ENCODE peak calls at places on chromosomes 3 and 15, in five cellular contexts. B is H9, V is neuronal stem cell, M is mesenchymal stem cell, E is H1. W is an unnamed sample.
A peak's percentile ranks its signal among the peaks of the same experiment; 100 is the strongest.

GRCh38 chr3:18351823-18352744 is 73.1 kb downstream of the SATB1 start:
- DNase-seq in B (no peak), V (no peak), M (no peak), E (no peak), W (no peak)

GRCh38 chr15:85869124-85869523 is 74.4 kb upstream of the KLHL25 start:
- DNase-seq in B (no peak), V (no peak), M (no peak), E (no peak), W (no peak)

GRCh38 chr15:101250931-101251829 is 668 bp downstream of the CHSY1 start:
- DNase-seq in B (no peak), V (no peak), M (peak; percentile 49), E (no peak), W (peak; percentile 54)

GRCh38 chr3:141147657-141148056 is 84.0 kb upstream of the PXYLP1 start:
- DNase-seq in B (no peak), V (no peak), M (no peak), E (peak; percentile 45), W (peak; percentile 73)

GRCh38 chr3:48232734-48233133 is 8.2 kb upstream of the ZNF589 start:
- DNase-seq in B (peak; percentile 89), V (peak; percentile 51), M (peak; percentile 61), E (peak; percentile 72), W (peak; percentile 67)

GRCh38 chr15:59104602-59104911 is 389 bp upstream of the CCNB2 start:
- DNase-seq in B (no peak), V (no peak), M (no peak), E (no peak), W (no peak)

GRCh38 chr3:126745760-126746394 is 41.8 kb downstream of the CHCHD6 start:
- DNase-seq in B (no peak), V (no peak), M (no peak), E (no peak), W (no peak)

GRCh38 chr3:13825317-13825590 is 54.6 kb downstream of the WNT7A start:
- DNase-seq in B (no peak), V (no peak), M (no peak), E (no peak), W (peak; percentile 99)

GRCh38 chr3:64351713-64352595 is 126.7 kb upstream of the PRICKLE2 start:
- DNase-seq in B (no peak), V (no peak), M (peak; percentile 46), E (no peak), W (peak; percentile 21)

GRCh38 chr3:79983063-79983561 is 215.3 kb upstream of the ROBO1 start:
- DNase-seq in B (no peak), V (no peak), M (no peak), E (no peak), W (no peak)

GRCh38 chr15:66789029-66790025 is 87.3 kb downstream of the SMAD6 start:
- DNase-seq in B (peak; percentile 76), V (no peak), M (peak; percentile 83), E (no peak), W (peak; percentile 24)

GRCh38 chr15:42194502-42194901 is 13.6 kb downstream of the VPS39 start:
- DNase-seq in B (no peak), V (no peak), M (peak; percentile 85), E (no peak), W (peak; percentile 88)

GRCh38 chr15:99115300-99116215 is 10.7 kb downstream of the SYNM start:
- DNase-seq in B (no peak), V (no peak), M (no peak), E (no peak), W (no peak)

GRCh38 chr3:119937229-119937628 is 155.3 kb downstream of the NR1I2 start:
- DNase-seq in B (no peak), V (no peak), M (peak; percentile 20), E (no peak), W (no peak)

GRCh38 chr15:81038975-81039607 is 38.4 kb downstream of the TLNRD1 start:
- DNase-seq in B (no peak), V (no peak), M (no peak), E (no peak), W (no peak)

GRCh38 chr3:44045476-44046275 is 196.0 kb upstream of the TOPAZ1 start:
- DNase-seq in B (no peak), V (no peak), M (no peak), E (no peak), W (peak; percentile 48)

GRCh38 chr3:113890256-113890900 is 51.8 kb downstream of the GRAMD1C start:
- DNase-seq in B (peak; percentile 64), V (no peak), M (no peak), E (peak; percentile 49), W (peak; percentile 28)

GRCh38 chr3:160092760-160093159 is 104.1 kb downstream of the IL12A start:
- DNase-seq in B (no peak), V (no peak), M (no peak), E (no peak), W (no peak)
- H2BK12ac ChIP-seq in B (no peak overlapping the region), V (no peak overlapping the region), M (no peak overlapping the region), E (no peak overlapping the region), W (no peak overlapping the region)

GRCh38 chr15:63388511-63388910 is 6.9 kb upstream of the CA12 start:
- DNase-seq in B (no peak), V (no peak), M (no peak), E (no peak), W (no peak)

GRCh38 chr15:63389902-63390301 is 8.3 kb upstream of the CA12 start:
- DNase-seq in B (no peak), V (no peak), M (no peak), E (no peak), W (no peak)

GRCh38 chr15:63385911-63386531 is 4.4 kb upstream of the CA12 start:
- DNase-seq in B (no peak), V (no peak), M (no peak), E (no peak), W (no peak)

GRCh38 chr15:63390689-63391088 is 9.0 kb upstream of the CA12 start:
- DNase-seq in B (no peak), V (no peak), M (no peak), E (no peak), W (no peak)

DNA sequence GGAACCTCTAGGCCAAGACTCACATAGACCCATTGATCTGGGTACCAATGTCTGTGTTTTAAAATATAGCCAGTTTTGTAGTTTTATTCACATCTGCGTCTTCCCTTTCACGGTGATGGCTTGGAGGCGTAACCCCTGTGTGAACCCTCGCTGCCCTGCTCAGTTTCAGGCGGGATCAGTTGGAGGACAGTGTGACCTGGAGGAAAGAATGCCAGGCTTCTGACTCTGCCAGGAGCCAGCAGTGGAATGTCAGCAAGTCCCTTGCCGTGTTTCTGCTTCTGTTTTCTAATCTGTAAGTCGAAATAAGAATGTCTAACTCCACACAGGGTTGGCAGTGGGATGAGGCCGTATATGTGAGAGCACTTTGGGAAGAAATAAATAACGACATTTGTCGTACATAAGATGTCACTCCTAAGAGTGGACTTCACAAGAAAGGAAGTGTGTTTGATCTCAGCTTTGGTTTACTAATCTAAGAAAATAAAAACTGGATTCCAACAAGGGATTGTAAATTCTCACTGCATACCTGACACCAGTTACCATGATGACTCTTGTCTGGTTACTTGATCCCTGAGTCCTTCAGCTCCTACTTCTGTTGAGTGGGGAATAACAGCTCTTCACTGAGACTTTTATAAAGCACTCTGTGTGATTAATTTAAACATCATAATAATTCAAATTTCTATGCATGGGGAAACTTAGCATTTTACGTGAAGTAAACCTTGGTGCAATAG is 6.3 kb upstream of the CA12 start:
- DNase-seq in B (no peak), V (no peak), M (no peak), E (no peak), W (no peak)
- H4K8ac ChIP-seq in B (no peak overlapping the region), V (no peak overlapping the region), M (no peak overlapping the region), E (no peak overlapping the region), W (no peak overlapping the region)

GRCh38 chr15:35442734-35443133 is 103.2 kb downstream of the DPH6 start:
- DNase-seq in B (no peak), V (no peak), M (no peak), E (no peak), W (no peak)

GRCh38 chr15:35436422-35436821 is 109.5 kb downstream of the DPH6 start:
- DNase-seq in B (no peak), V (no peak), M (no peak), E (no peak), W (no peak)

GRCh38 chr15:35440265-35440664 is 105.7 kb downstream of the DPH6 start:
- DNase-seq in B (no peak), V (no peak), M (no peak), E (no peak), W (no peak)

GRCh38 chr15:35439291-35439690 is 106.7 kb downstream of the DPH6 start:
- DNase-seq in B (no peak), V (no peak), M (peak; percentile 70), E (no peak), W (no peak)

DNA sequence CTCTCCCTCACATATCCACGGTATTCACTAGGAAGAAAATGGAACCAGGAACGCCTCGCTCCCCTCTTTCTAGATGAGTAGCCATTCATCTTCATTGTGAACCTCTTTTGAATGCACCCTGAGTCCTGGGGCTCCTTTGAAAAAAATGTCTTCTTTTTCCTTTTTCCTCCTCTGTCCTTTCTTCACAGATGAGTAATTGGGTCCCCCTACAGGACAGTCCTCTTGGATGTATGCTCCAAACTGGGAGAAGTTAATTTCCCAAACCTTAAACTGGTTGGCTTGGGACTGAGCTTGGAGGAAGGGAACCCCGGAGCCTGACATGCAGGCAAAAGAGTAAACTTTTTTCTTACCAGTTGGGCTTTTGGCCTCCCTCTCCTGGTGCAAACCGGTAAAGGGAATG is 108.8 kb downstream of the DPH6 start:
- DNase-seq in B (peak; percentile 30), V (no peak), M (peak; percentile 43), E (no peak), W (no peak)
- H2BK120ac ChIP-seq in B (no peak overlapping the region), V (no peak overlapping the region), M (peak overlapping the region; percentile 85), E (no peak overlapping the region), W (no peak overlapping the region)

GRCh38 chr3:195160257-195160898 is 110.6 kb downstream of the XXYLT1 start:
- DNase-seq in B (no peak), V (no peak), M (peak; percentile 86), E (no peak), W (no peak)
- H2BK12ac ChIP-seq in B (no peak overlapping the region), V (no peak overlapping the region), M (peak overlapping the region; percentile 100), E (no peak overlapping the region), W (no peak overlapping the region)

DNA sequence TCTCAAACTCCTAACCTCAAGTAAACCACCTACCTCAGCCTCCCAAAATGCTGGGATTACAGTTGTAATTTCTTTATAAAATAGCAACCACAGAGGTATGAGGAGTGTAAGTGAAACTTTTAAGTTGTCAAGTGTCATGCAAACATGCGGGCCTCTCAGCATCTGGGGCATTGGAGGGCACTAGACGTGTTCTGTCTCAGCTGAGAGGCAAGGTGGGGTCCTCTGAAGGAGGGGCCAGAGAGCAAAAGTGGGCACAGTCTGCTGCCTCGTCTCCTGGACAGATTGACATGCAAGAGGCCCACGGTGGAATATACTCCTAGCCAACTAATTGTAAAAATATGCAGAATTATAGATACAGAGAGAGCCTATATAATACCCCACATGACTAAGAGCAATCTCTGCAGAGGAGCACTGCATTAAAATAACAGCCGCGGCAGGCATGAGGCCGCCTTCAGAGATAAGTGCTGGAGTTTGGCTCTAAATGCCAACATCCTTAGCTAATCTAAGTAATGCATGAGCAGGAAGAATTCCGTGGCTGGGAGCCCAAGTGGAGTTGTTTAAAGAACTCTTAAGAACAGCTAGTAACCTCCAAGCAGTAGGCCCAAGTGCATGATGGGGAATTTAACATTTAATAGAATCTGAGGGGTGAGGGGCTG is 87.8 kb upstream of the RNU6-1 start:
- DNase-seq in B (no peak), V (no peak), M (peak; percentile 89), E (no peak), W (no peak)
- H4K8ac ChIP-seq in B (no peak overlapping the region), V (no peak overlapping the region), M (peak overlapping the region; percentile 8), E (no peak overlapping the region), W (no peak overlapping the region)